ENCODE peak calls at places on chromosomes 2 and 18, in five cellular contexts. M is cardiac muscle cell; R is WERI-Rb-1; N is AG10803; B is CD8-positive, alpha-beta T cell. H is an unnamed sample.

GRCh38 chr2:152542995-152543481 is 174.2 kb downstream of the PRPF40A start:
- DNase-seq in M (no peak), R (no peak), N (peak; percentile 91), B (no peak), H (no peak)

GRCh38 chr2:43293744-43294695 is 67.6 kb upstream of the ZFP36L2 start:
- DNase-seq in M (peak; percentile 7), R (no peak), N (peak; percentile 97), B (peak; percentile 42), H (peak; percentile 87)

GRCh38 chr18:28559511-28559910 is 382.6 kb upstream of the CDH2 start:
- DNase-seq in M (no peak), R (no peak), N (no peak), B (no peak), H (no peak)

GRCh38 chr2:3553946-3554345 is 4.2 kb downstream of the RNASEH1 start:
- DNase-seq in M (no peak), R (no peak), N (no peak), B (no peak), H (no peak)

GRCh38 chr18:32346667-32347066 is 124.0 kb downstream of the GAREM1 start:
- DNase-seq in M (peak; percentile 59), R (no peak), N (no peak), B (no peak), H (no peak)

GRCh38 chr2:206989306-206989705 is 50.0 kb downstream of the CPO start:
- DNase-seq in M (peak; percentile 60), R (peak; percentile 57), N (no peak), B (no peak), H (no peak)

GRCh38 chr2:62460175-62460574 is 45.8 kb downstream of the TMEM17 start:
- DNase-seq in M (no peak), R (no peak), N (no peak), B (no peak), H (no peak)

GRCh38 chr2:16196687-16197503 is 256.5 kb downstream of the MYCN start:
- DNase-seq in M (no peak), R (no peak), N (no peak), B (no peak), H (no peak)

GRCh38 chr2:171141320-171141719 is 19.4 kb downstream of the TLK1 start:
- DNase-seq in M (no peak), R (no peak), N (peak; percentile 9), B (no peak), H (no peak)

GRCh38 chr2:162422894-162423293 is 79.0 kb downstream of the GCA start:
- DNase-seq in M (no peak), R (no peak), N (no peak), B (no peak), H (no peak)
- TF ChIP-seq CTCF in M (no peak), R (no peak), N (no peak), B (no peak), H (no peak)

GRCh38 chr2:26756337-26756736 is 7.7 kb upstream of the SLC35F6 start:
- DNase-seq in M (no peak), R (no peak), N (no peak), B (no peak), H (no peak)
- TF ChIP-seq CTCF in M (no peak), R (no peak), N (no peak), B (no peak), H (no peak)

GRCh38 chr2:187971893-187972292 is 319.8 kb upstream of the GULP1 start:
- DNase-seq in M (no peak), R (no peak), N (no peak), B (no peak), H (no peak)
- TF ChIP-seq CTCF in M (no peak), R (no peak), N (peak; percentile 7), B (no peak), H (no peak)

GRCh38 chr2:102110596-102111334 is 31.8 kb upstream of the IL1R1 start:
- DNase-seq in M (no peak), R (no peak), N (no peak), B (no peak), H (no peak)

GRCh38 chr2:102111823-102112222 is 30.7 kb upstream of the IL1R1 start:
- DNase-seq in M (peak; percentile 52), R (no peak), N (peak; percentile 23), B (no peak), H (no peak)

GRCh38 chr2:102112271-102112670 is 30.3 kb upstream of the IL1R1 start:
- DNase-seq in M (no peak), R (no peak), N (no peak), B (no peak), H (no peak)

GRCh38 chr2:102109016-102109415 is 33.5 kb upstream of the IL1R1 start:
- DNase-seq in M (no peak), R (no peak), N (no peak), B (no peak), H (no peak)

GRCh38 chr2:102110168-102110567 is 32.4 kb upstream of the IL1R1 start:
- DNase-seq in M (no peak), R (no peak), N (peak; percentile 84), B (no peak), H (no peak)
- TF ChIP-seq CTCF in M (no peak), R (no peak), N (no peak), B (no peak), H (no peak)

GRCh38 chr2:54084600-54084999 is 30.8 kb upstream of the ACYP2 start:
- DNase-seq in M (peak; percentile 7), R (peak; percentile 31), N (peak; percentile 16), B (no peak), H (no peak)
- TF ChIP-seq CTCF in M (peak; percentile 37), R (peak; percentile 46), N (peak; percentile 44), B (no peak), H (no peak)

GRCh38 chr2:149388120-149388816 is 57.9 kb downstream of the LYPD6 start:
- DNase-seq in M (no peak), R (peak; percentile 14), N (peak; percentile 27), B (no peak), H (no peak)
- TF ChIP-seq CTCF in M (no peak), R (peak; percentile 13), N (peak; percentile 35), B (no peak), H (peak; percentile 20)

DNA sequence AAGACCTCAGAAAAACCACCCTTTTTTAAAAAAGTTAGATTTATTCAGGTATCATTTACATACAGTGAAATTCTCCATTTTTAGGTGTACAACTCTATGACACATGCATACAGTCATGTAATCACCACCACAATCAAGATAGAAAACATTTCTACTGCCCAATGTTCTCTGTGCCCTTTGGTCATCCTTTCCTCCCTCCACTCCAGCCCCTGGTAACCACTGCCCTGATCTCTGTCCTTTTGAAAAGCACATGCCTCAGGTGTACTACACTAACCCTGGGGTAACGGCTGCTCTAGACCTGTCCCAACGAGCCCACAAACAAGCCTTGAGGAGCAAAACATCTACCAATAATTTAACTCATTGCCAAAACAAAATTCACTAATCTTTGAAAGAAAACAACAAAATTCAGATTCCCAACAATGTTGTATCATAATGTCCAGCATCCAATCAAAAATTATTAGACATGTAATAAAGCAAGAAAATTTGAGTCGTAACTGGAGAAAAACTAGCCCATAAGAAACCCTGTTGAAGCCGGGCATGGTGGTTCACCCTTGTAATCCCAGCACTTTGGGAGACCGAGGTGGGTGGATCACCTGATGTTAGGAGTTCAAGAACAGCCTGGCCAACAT is 25.9 kb upstream of the KLF11 start:
- DNase-seq in M (no peak), R (no peak), N (no peak), B (no peak), H (no peak)
- TF ChIP-seq CTCF in M (no peak), R (no peak), N (no peak), B (no peak), H (no peak)

GRCh38 chr2:132416080-132416911 is at the start of gene GPR39:
- DNase-seq in M (peak; percentile 85), R (peak; percentile 59), N (peak; percentile 97), B (no peak), H (no peak)
- TF ChIP-seq CTCF in M (no peak), R (no peak), N (no peak), B (no peak), H (no peak)

DNA sequence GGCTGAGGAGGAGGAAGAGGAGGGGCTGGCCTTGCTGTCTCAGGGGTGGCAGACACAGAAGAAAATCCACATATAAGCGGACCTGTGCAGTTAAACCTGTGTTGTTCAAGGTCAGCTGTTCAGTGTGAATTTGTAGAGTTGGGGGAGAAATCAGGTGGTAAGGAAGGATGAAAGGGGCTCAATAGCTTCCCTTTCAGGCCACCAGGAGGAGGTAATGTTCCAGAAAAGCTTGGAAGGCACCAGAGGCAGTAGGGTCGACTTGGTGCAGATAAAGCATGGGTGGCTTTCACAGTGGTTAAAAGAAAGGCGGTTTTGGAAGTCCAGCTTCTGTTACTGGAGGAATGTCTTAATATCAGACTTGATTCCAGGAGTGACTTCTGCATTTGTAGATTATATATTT is 167.4 kb downstream of the THSD7B start:
- DNase-seq in M (peak; percentile 68), R (peak; percentile 58), N (peak; percentile 29), B (no peak), H (no peak)
- TF ChIP-seq CTCF in M (peak; percentile 5), R (peak; percentile 80), N (peak; percentile 64), B (no peak), H (peak; percentile 51)

GRCh38 chr2:41870948-41871522 is 176.8 kb upstream of the PKDCC start:
- DNase-seq in M (peak; percentile 54), R (peak; percentile 37), N (peak; percentile 42), B (no peak), H (no peak)
- TF ChIP-seq CTCF in M (peak; percentile 58), R (peak; percentile 37), N (peak; percentile 57), B (no peak), H (no peak)